ENCODE peak calls at places on chromosomes 1 and 21, in ten cellular contexts. Z is left ventricle myocardium inferior; F is iPS DF 6.9; R is endothelial cell of umbilical vein; T is stomach; I is heart left ventricle; M is CD8-positive, alpha-beta T cell; V is GM23248; J is heart right ventricle; P is CD8-positive, alpha-beta memory T cell. S is an unnamed sample.

GRCh38 chr1:94640125-94640524 is 98.6 kb upstream of the F3 start:
- DNase-seq in Z (no peak), F (no peak), R (no peak), T (no peak), I (no peak), M (no peak), V (no peak), J (no peak), P (no peak), S (no peak)

GRCh38 chr1:98264727-98265126 is 343.9 kb upstream of the DPYD start:
- DNase-seq in Z (no peak), F (no peak), R (no peak), T (no peak), I (no peak), M (no peak), V (no peak), J (no peak), P (no peak), S (no peak)

GRCh38 chr1:32767156-32767555 is 50.0 kb downstream of the YARS1 start:
- DNase-seq in Z (no peak), F (no peak), R (no peak), T (no peak), I (no peak), M (no peak), V (no peak), J (no peak), P (no peak), S (no peak)

GRCh38 chr1:240415532-240415931 is 196.4 kb downstream of the GREM2 start:
- DNase-seq in Z (no peak), F (no peak), R (no peak), T (no peak), I (no peak), M (no peak), V (peak), J (no peak), P (no peak), S (no peak)

GRCh38 chr1:20589331-20590312 is 725 bp downstream of the CDA start:
- DNase-seq in Z (peak), F (no peak), R (peak), T (no peak), I (peak), M (no peak), V (peak), J (peak), P (no peak), S (no peak)

GRCh38 chr1:30492451-30492850 is 230.9 kb downstream of the MATN1 start:
- DNase-seq in Z (no peak), F (no peak), R (no peak), T (no peak), I (no peak), M (no peak), V (no peak), J (no peak), P (no peak), S (no peak)

GRCh38 chr1:208219659-208220282 is 24.4 kb downstream of the PLXNA2 start:
- DNase-seq in Z (peak), F (no peak), R (peak), T (no peak), I (peak), M (no peak), V (peak), J (peak), P (no peak), S (peak)

GRCh38 chr1:226577401-226578180 is 29.0 kb downstream of the STUM start:
- DNase-seq in Z (no peak), F (no peak), R (no peak), T (no peak), I (no peak), M (no peak), V (no peak), J (no peak), P (no peak), S (no peak)

GRCh38 chr1:38730511-38731397 is 128.8 kb downstream of the RRAGC start:
- DNase-seq in Z (no peak), F (no peak), R (no peak), T (no peak), I (no peak), M (no peak), V (peak), J (no peak), P (no peak), S (no peak)

GRCh38 chr1:171699526-171699925 is 42.3 kb downstream of the VAMP4 start:
- DNase-seq in Z (no peak), F (no peak), R (no peak), T (no peak), I (no peak), M (no peak), V (no peak), J (no peak), P (no peak), S (no peak)

GRCh38 chr1:44714944-44715571 is 15.9 kb downstream of the RNU5D-1 start:
- DNase-seq in Z (peak), F (peak), R (peak), T (peak), I (peak), M (peak), V (peak), J (peak), P (peak), S (no peak)

GRCh38 chr1:94237291-94238226 is at the start of gene ARHGAP29:
- DNase-seq in Z (peak), F (no peak), R (peak), T (peak), I (peak), M (peak), V (peak), J (peak), P (peak), S (peak)

GRCh38 chr1:207004931-207005830 is 27.4 kb downstream of the C1orf116 start:
- DNase-seq in Z (no peak), F (peak), R (peak), T (peak), I (no peak), M (peak), V (peak), J (peak), P (peak), S (no peak)

GRCh38 chr1:28578696-28579218 is 13.3 kb upstream of the RAB42 start:
- DNase-seq in Z (no peak), F (no peak), R (no peak), T (no peak), I (no peak), M (no peak), V (no peak), J (no peak), P (no peak), S (no peak)

GRCh38 chr1:35661474-35661795 is 20.1 kb upstream of the PSMB2 start:
- DNase-seq in Z (no peak), F (no peak), R (no peak), T (no peak), I (no peak), M (no peak), V (no peak), J (no peak), P (no peak), S (no peak)

GRCh38 chr21:38544681-38545080 is 46.4 kb upstream of the ERG start:
- DNase-seq in Z (no peak), F (no peak), R (no peak), T (no peak), I (no peak), M (no peak), V (peak), J (no peak), P (no peak), S (no peak)

GRCh38 chr1:90074555-90075315 is 79.8 kb downstream of the ZNF326 start:
- DNase-seq in Z (no peak), F (no peak), R (no peak), T (no peak), I (no peak), M (no peak), V (no peak), J (no peak), P (no peak), S (no peak)

GRCh38 chr1:163399976-163400375 is 78.2 kb downstream of the NUF2 start:
- DNase-seq in Z (no peak), F (peak), R (no peak), T (no peak), I (no peak), M (no peak), V (no peak), J (no peak), P (no peak), S (no peak)

GRCh38 chr21:36097427-36098230 is 27.8 kb downstream of the CBR1 start:
- DNase-seq in Z (no peak), F (no peak), R (peak), T (no peak), I (no peak), M (no peak), V (no peak), J (no peak), P (no peak), S (no peak)

GRCh38 chr1:51548986-51549619 is 30.0 kb upstream of the EPS15 start:
- DNase-seq in Z (no peak), F (no peak), R (peak), T (no peak), I (no peak), M (no peak), V (no peak), J (no peak), P (no peak), S (no peak)

GRCh38 chr1:109806733-109807397 is 43.1 kb upstream of the EPS8L3 start:
- DNase-seq in Z (no peak), F (no peak), R (no peak), T (peak), I (no peak), M (no peak), V (no peak), J (no peak), P (no peak), S (peak)

GRCh38 chr21:26164311-26164710 is 6.3 kb downstream of the APP start:
- DNase-seq in Z (no peak), F (no peak), R (no peak), T (no peak), I (no peak), M (no peak), V (no peak), J (no peak), P (no peak), S (no peak)

GRCh38 chr1:47814592-47815436 is 182.4 kb downstream of the TRABD2B start:
- DNase-seq in Z (no peak), F (no peak), R (no peak), T (no peak), I (no peak), M (no peak), V (no peak), J (peak), P (no peak), S (no peak)

GRCh38 chr1:28510350-28511223 is 4.7 kb downstream of the RCC1 start:
- DNase-seq in Z (no peak), F (no peak), R (peak), T (no peak), I (no peak), M (no peak), V (peak), J (no peak), P (no peak), S (no peak)

GRCh38 chr1:1206376-1207253 is at the start of gene TNFRSF18:
- DNase-seq in Z (peak), F (no peak), R (no peak), T (peak), I (peak), M (no peak), V (peak), J (no peak), P (no peak), S (no peak)

GRCh38 chr1:23384312-23385058 is 14.8 kb upstream of the ZNF436 start:
- DNase-seq in Z (no peak), F (no peak), R (peak), T (no peak), I (no peak), M (no peak), V (peak), J (no peak), P (no peak), S (no peak)

GRCh38 chr1:23533288-23534130 is 2.5 kb upstream of the E2F2 start:
- DNase-seq in Z (no peak), F (no peak), R (no peak), T (no peak), I (no peak), M (no peak), V (no peak), J (no peak), P (no peak), S (no peak)

GRCh38 chr1:184150776-184151531 is 99.4 kb downstream of the TSEN15 start:
- DNase-seq in Z (no peak), F (no peak), R (peak), T (no peak), I (peak), M (no peak), V (peak), J (no peak), P (no peak), S (no peak)

GRCh38 chr21:40548134-40548533 is 298.8 kb downstream of the DSCAM start:
- DNase-seq in Z (no peak), F (no peak), R (no peak), T (no peak), I (no peak), M (no peak), V (no peak), J (no peak), P (no peak), S (no peak)

GRCh38 chr1:171661076-171661650 is 8.7 kb upstream of the MYOC start:
- DNase-seq in Z (no peak), F (no peak), R (no peak), T (no peak), I (no peak), M (no peak), V (no peak), J (no peak), P (no peak), S (no peak)

GRCh38 chr1:119962296-119962968 is 66.1 kb upstream of the ADAM30 start:
- DNase-seq in Z (no peak), F (no peak), R (no peak), T (no peak), I (no peak), M (no peak), V (no peak), J (peak), P (no peak), S (no peak)

GRCh38 chr1:14320986-14321385 is 277.5 kb upstream of the KAZN start:
- DNase-seq in Z (no peak), F (no peak), R (no peak), T (no peak), I (no peak), M (no peak), V (no peak), J (no peak), P (no peak), S (no peak)

GRCh38 chr1:226814751-226815496 is 55.5 kb upstream of the PSEN2 start:
- DNase-seq in Z (peak), F (no peak), R (peak), T (peak), I (peak), M (no peak), V (peak), J (peak), P (no peak), S (peak)

DNA sequence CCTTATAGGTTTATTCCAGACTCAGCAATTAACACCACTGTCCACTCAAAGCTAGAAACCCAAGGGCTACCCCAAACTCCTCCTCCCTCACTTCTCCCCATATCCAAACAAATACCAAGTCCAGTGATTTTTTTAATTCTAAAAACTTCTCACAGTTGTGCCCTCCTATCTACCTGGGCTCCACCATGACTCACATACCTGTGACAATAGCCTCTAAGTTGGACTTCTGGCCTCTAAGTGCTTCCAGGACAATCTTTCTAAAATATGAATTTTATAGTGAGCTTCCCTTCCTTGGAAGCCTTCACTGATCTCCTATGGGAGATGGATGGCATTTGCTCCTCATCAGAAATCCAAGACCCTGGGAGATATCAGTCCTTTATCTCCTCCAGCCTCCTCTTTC is 219.3 kb downstream of the TOMM20 start:
- DNase-seq in Z (no peak), F (no peak), R (no peak), T (no peak), I (no peak), M (no peak), V (no peak), J (no peak), P (no peak), S (no peak)
- H3K27ac ChIP-seq in Z (no peak), F (no peak), R (no peak), T (no peak), I (no peak), M (no peak), V (no peak), J (no peak), P (no peak), S (no peak)

GRCh38 chr1:156489935-156490293 is 10.7 kb downstream of the MEF2D start:
- DNase-seq in Z (no peak), F (no peak), R (no peak), T (no peak), I (no peak), M (no peak), V (no peak), J (no peak), P (no peak), S (no peak)
- H3K4me3 ChIP-seq in Z (peak), F (no peak), R (no peak), T (peak), I (peak), M (peak), V (peak), J (peak), P (peak), S (peak)

GRCh38 chr1:153669606-153670005 is 1.2 kb downstream of the ILF2 start:
- DNase-seq in Z (no peak), F (no peak), R (no peak), T (no peak), I (no peak), M (no peak), V (no peak), J (no peak), P (no peak), S (no peak)
- H3K27ac ChIP-seq in Z (no peak), F (no peak), R (no peak), T (no peak), I (no peak), M (no peak), V (no peak), J (no peak), P (peak), S (no peak)

GRCh38 chr1:113998361-113998760 is 19.1 kb downstream of the OLFML3 start:
- DNase-seq in Z (no peak), F (no peak), R (no peak), T (no peak), I (no peak), M (no peak), V (peak), J (peak), P (no peak), S (no peak)

GRCh38 chr1:113999233-113999632 is 20.0 kb downstream of the OLFML3 start:
- DNase-seq in Z (no peak), F (no peak), R (no peak), T (no peak), I (no peak), M (no peak), V (no peak), J (no peak), P (no peak), S (no peak)

GRCh38 chr1:114008352-114009041 is 29.2 kb downstream of the OLFML3 start:
- DNase-seq in Z (no peak), F (no peak), R (no peak), T (no peak), I (no peak), M (no peak), V (peak), J (no peak), P (no peak), S (no peak)

GRCh38 chr1:114003431-114003830 is 24.2 kb downstream of the OLFML3 start:
- DNase-seq in Z (no peak), F (no peak), R (no peak), T (no peak), I (peak), M (no peak), V (no peak), J (peak), P (no peak), S (no peak)

DNA sequence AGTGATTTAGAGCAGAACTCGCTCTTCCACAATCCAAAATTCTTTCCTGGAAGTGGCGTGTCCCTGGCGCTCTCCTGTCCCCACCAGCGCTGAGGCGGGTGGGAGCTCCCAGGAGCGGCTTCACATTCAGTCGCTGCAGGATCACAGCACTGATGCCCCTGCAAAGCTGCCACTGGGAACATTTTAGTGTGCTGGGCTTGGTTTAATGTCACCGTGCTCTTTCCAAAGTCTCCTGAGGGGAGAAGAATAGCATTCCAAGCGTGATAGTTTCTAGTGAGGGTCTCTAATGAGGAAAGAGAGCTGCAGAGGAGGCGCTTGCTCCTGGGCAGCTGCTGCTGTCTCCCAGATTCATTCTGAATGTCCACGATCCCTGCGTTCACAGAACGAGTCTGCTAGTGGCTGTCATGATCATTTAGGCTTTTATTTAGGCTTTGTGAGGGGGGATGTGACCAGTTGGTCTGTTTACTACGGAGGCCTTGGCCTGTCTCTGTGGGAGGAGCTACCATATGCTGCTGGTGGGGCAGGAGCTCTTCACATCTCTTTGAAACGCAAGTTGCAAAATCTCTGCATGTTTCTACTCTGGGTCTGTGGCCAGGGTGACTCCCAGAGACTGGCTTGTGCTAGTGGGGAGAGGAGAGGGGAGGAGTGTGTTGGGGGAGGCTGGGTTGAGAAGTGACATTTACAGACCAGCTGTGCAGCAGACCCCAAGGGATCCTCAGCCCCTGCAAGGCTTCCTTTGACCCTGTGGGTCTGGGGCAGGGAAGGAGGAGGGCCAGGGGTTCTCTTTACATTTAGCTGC is 23.4 kb downstream of the OLFML3 start:
- DNase-seq in Z (no peak), F (no peak), R (no peak), T (no peak), I (peak), M (no peak), V (peak), J (no peak), P (no peak), S (no peak)
- H3K4me3 ChIP-seq in Z (no peak), F (no peak), R (no peak), T (no peak), I (peak), M (no peak), V (no peak), J (no peak), P (no peak), S (no peak)

GRCh38 chr1:189313488-189313887 is 1164.2 kb downstream of the BRINP3 start:
- DNase-seq in Z (no peak), F (no peak), R (no peak), T (no peak), I (no peak), M (no peak), V (no peak), J (no peak), P (no peak), S (no peak)
- H3K27ac ChIP-seq in Z (no peak), F (no peak), R (no peak), T (no peak), I (no peak), M (no peak), V (no peak), J (no peak), P (no peak), S (no peak)

GRCh38 chr1:22350987-22351756 is 100.5 kb upstream of the ZBTB40 start:
- DNase-seq in Z (no peak), F (no peak), R (no peak), T (no peak), I (no peak), M (no peak), V (no peak), J (no peak), P (no peak), S (no peak)
- H3K4me3 ChIP-seq in Z (no peak), F (no peak), R (no peak), T (no peak), I (no peak), M (no peak), V (no peak), J (no peak), P (no peak), S (no peak)

S was measured in coronary artery.